ENCODE peak calls at places on chromosome 15, in nine cellular contexts. One of them, this sample, is unnamed.
A peak's percentile ranks its signal among the peaks of the same experiment; 100 is the strongest.

GRCh38 chr15:58396181-58396580 is 35.6 kb upstream of the LIPC start:
- DNase-seq in activated CD8-positive, alpha-beta T cell treated with anti-CD3 and anti-CD28 coated beads, Interleukin-2, amount 10 ng/mL, durations not matched to agents 7 days and 5 days: no peak
- DNase-seq in brain microvascular endothelial cell: peak; percentile 76
- DNase-seq in activated B cell treated with CpG ODN at 0.5 μM for 24 hours: no peak
- DNase-seq in NCI-H345: no peak
- DNase-seq in activated naive CD8-positive, alpha-beta T cell treated with anti-CD3 and anti-CD28 coated beads, Interleukin-2, amount 10 ng/mL, durations not matched to agents 7 days and 5 days: no peak
- DNase-seq in mesenchymal stem cell: peak; percentile 86
- DNase-seq in CD4-positive, alpha-beta memory T cell: no peak
- DNase-seq in SW480: no peak
- DNase-seq in this sample: no peak

GRCh38 chr15:27681038-27681437 is 418.1 kb downstream of the OCA2 start:
- DNase-seq in activated CD8-positive, alpha-beta T cell treated with anti-CD3 and anti-CD28 coated beads, Interleukin-2, amount 10 ng/mL, durations not matched to agents 7 days and 5 days: no peak
- DNase-seq in brain microvascular endothelial cell: no peak
- DNase-seq in activated B cell treated with CpG ODN at 0.5 μM for 24 hours: no peak
- DNase-seq in NCI-H345: no peak
- DNase-seq in activated naive CD8-positive, alpha-beta T cell treated with anti-CD3 and anti-CD28 coated beads, Interleukin-2, amount 10 ng/mL, durations not matched to agents 7 days and 5 days: no peak
- DNase-seq in mesenchymal stem cell: no peak
- DNase-seq in CD4-positive, alpha-beta memory T cell: no peak
- DNase-seq in SW480: no peak
- DNase-seq in this sample: no peak

GRCh38 chr15:85837011-85837433 is 42.3 kb upstream of the KLHL25 start:
- DNase-seq in activated CD8-positive, alpha-beta T cell treated with anti-CD3 and anti-CD28 coated beads, Interleukin-2, amount 10 ng/mL, durations not matched to agents 7 days and 5 days: no peak
- DNase-seq in brain microvascular endothelial cell: no peak
- DNase-seq in activated B cell treated with CpG ODN at 0.5 μM for 24 hours: no peak
- DNase-seq in NCI-H345: peak; percentile 43
- DNase-seq in activated naive CD8-positive, alpha-beta T cell treated with anti-CD3 and anti-CD28 coated beads, Interleukin-2, amount 10 ng/mL, durations not matched to agents 7 days and 5 days: no peak
- DNase-seq in mesenchymal stem cell: no peak
- DNase-seq in CD4-positive, alpha-beta memory T cell: no peak
- DNase-seq in SW480: peak; percentile 10
- DNase-seq in this sample: peak; percentile 72

GRCh38 chr15:62119224-62119925 is 45.7 kb downstream of the C2CD4B start:
- DNase-seq in activated CD8-positive, alpha-beta T cell treated with anti-CD3 and anti-CD28 coated beads, Interleukin-2, amount 10 ng/mL, durations not matched to agents 7 days and 5 days: peak; percentile 27
- DNase-seq in brain microvascular endothelial cell: peak; percentile 92
- DNase-seq in activated B cell treated with CpG ODN at 0.5 μM for 24 hours: no peak
- DNase-seq in NCI-H345: no peak
- DNase-seq in activated naive CD8-positive, alpha-beta T cell treated with anti-CD3 and anti-CD28 coated beads, Interleukin-2, amount 10 ng/mL, durations not matched to agents 7 days and 5 days: no peak
- DNase-seq in mesenchymal stem cell: peak; percentile 97
- DNase-seq in CD4-positive, alpha-beta memory T cell: peak; percentile 21
- DNase-seq in SW480: peak; percentile 61
- DNase-seq in this sample: no peak

GRCh38 chr15:68369931-68370767 is 61.8 kb downstream of the ITGA11 start:
- DNase-seq in activated CD8-positive, alpha-beta T cell treated with anti-CD3 and anti-CD28 coated beads, Interleukin-2, amount 10 ng/mL, durations not matched to agents 7 days and 5 days: no peak
- DNase-seq in brain microvascular endothelial cell: no peak
- DNase-seq in activated B cell treated with CpG ODN at 0.5 μM for 24 hours: no peak
- DNase-seq in NCI-H345: no peak
- DNase-seq in activated naive CD8-positive, alpha-beta T cell treated with anti-CD3 and anti-CD28 coated beads, Interleukin-2, amount 10 ng/mL, durations not matched to agents 7 days and 5 days: peak; percentile 21
- DNase-seq in mesenchymal stem cell: no peak
- DNase-seq in CD4-positive, alpha-beta memory T cell: no peak
- DNase-seq in SW480: no peak
- DNase-seq in this sample: no peak

GRCh38 chr15:98069256-98069655 is 108.8 kb downstream of the ARRDC4 start:
- DNase-seq in activated CD8-positive, alpha-beta T cell treated with anti-CD3 and anti-CD28 coated beads, Interleukin-2, amount 10 ng/mL, durations not matched to agents 7 days and 5 days: no peak
- DNase-seq in brain microvascular endothelial cell: no peak
- DNase-seq in activated B cell treated with CpG ODN at 0.5 μM for 24 hours: no peak
- DNase-seq in NCI-H345: no peak
- DNase-seq in activated naive CD8-positive, alpha-beta T cell treated with anti-CD3 and anti-CD28 coated beads, Interleukin-2, amount 10 ng/mL, durations not matched to agents 7 days and 5 days: no peak
- DNase-seq in mesenchymal stem cell: no peak
- DNase-seq in CD4-positive, alpha-beta memory T cell: no peak
- DNase-seq in SW480: no peak
- DNase-seq in this sample: no peak

GRCh38 chr15:43789409-43789808 is 2.7 kb upstream of the SERF2 start:
- DNase-seq in activated CD8-positive, alpha-beta T cell treated with anti-CD3 and anti-CD28 coated beads, Interleukin-2, amount 10 ng/mL, durations not matched to agents 7 days and 5 days: no peak
- DNase-seq in brain microvascular endothelial cell: no peak
- DNase-seq in activated B cell treated with CpG ODN at 0.5 μM for 24 hours: no peak
- DNase-seq in NCI-H345: no peak
- DNase-seq in activated naive CD8-positive, alpha-beta T cell treated with anti-CD3 and anti-CD28 coated beads, Interleukin-2, amount 10 ng/mL, durations not matched to agents 7 days and 5 days: no peak
- DNase-seq in mesenchymal stem cell: no peak
- DNase-seq in CD4-positive, alpha-beta memory T cell: no peak
- DNase-seq in SW480: no peak
- DNase-seq in this sample: no peak

GRCh38 chr15:60916674-60917468 is 312.2 kb downstream of the RORA start:
- DNase-seq in activated CD8-positive, alpha-beta T cell treated with anti-CD3 and anti-CD28 coated beads, Interleukin-2, amount 10 ng/mL, durations not matched to agents 7 days and 5 days: peak; percentile 88
- DNase-seq in brain microvascular endothelial cell: peak; percentile 75
- DNase-seq in activated B cell treated with CpG ODN at 0.5 μM for 24 hours: peak; percentile 47
- DNase-seq in NCI-H345: peak; percentile 58
- DNase-seq in activated naive CD8-positive, alpha-beta T cell treated with anti-CD3 and anti-CD28 coated beads, Interleukin-2, amount 10 ng/mL, durations not matched to agents 7 days and 5 days: peak; percentile 78
- DNase-seq in mesenchymal stem cell: peak; percentile 81
- DNase-seq in CD4-positive, alpha-beta memory T cell: peak; percentile 85
- DNase-seq in SW480: peak; percentile 67
- DNase-seq in this sample: peak; percentile 86

GRCh38 chr15:78789615-78790014 is 21.6 kb downstream of the ADAMTS7 start:
- DNase-seq in activated CD8-positive, alpha-beta T cell treated with anti-CD3 and anti-CD28 coated beads, Interleukin-2, amount 10 ng/mL, durations not matched to agents 7 days and 5 days: no peak
- DNase-seq in brain microvascular endothelial cell: no peak
- DNase-seq in activated B cell treated with CpG ODN at 0.5 μM for 24 hours: no peak
- DNase-seq in NCI-H345: no peak
- DNase-seq in activated naive CD8-positive, alpha-beta T cell treated with anti-CD3 and anti-CD28 coated beads, Interleukin-2, amount 10 ng/mL, durations not matched to agents 7 days and 5 days: no peak
- DNase-seq in mesenchymal stem cell: no peak
- DNase-seq in CD4-positive, alpha-beta memory T cell: no peak
- DNase-seq in SW480: no peak
- DNase-seq in this sample: no peak

GRCh38 chr15:91529534-91529933 is 324.0 kb upstream of the SLCO3A1 start:
- DNase-seq in activated CD8-positive, alpha-beta T cell treated with anti-CD3 and anti-CD28 coated beads, Interleukin-2, amount 10 ng/mL, durations not matched to agents 7 days and 5 days: no peak
- DNase-seq in brain microvascular endothelial cell: no peak
- DNase-seq in activated B cell treated with CpG ODN at 0.5 μM for 24 hours: no peak
- DNase-seq in NCI-H345: no peak
- DNase-seq in activated naive CD8-positive, alpha-beta T cell treated with anti-CD3 and anti-CD28 coated beads, Interleukin-2, amount 10 ng/mL, durations not matched to agents 7 days and 5 days: no peak
- DNase-seq in mesenchymal stem cell: no peak
- DNase-seq in CD4-positive, alpha-beta memory T cell: no peak
- DNase-seq in SW480: peak; percentile 18
- DNase-seq in this sample: no peak